ENCODE peak calls at places on chromosomes 6 and 20, in seven cellular contexts. Y is MM.1S; S is skeletal muscle cell; F is epithelial cell of esophagus; T is CD4-positive, alpha-beta T cell; L is fibroblast of lung; V is Daoy. C is an unnamed sample.

GRCh38 chr6:44059359-44060342 is 67.6 kb downstream of the MRPL14 start:
- DNase-seq in F (no peak), V (peak; percentile 86), T (no peak), Y (no peak), L (peak; percentile 93), S (no peak), C (no peak)

GRCh38 chr6:24879351-24879750 is 56.4 kb downstream of the RIPOR2 start:
- DNase-seq in F (no peak), Y (no peak), T (no peak), L (no peak), S (no peak), V (no peak), C (no peak)

GRCh38 chr6:169428532-169428931 is 174.9 kb upstream of the THBS2 start:
- DNase-seq in V (no peak), F (no peak), T (no peak), L (peak; percentile 48), Y (no peak), S (no peak), C (no peak)

GRCh38 chr20:50175938-50176933 is 14.4 kb upstream of the CEBPB start:
- DNase-seq in T (no peak), V (no peak), S (no peak), L (no peak), Y (no peak), F (no peak), C (no peak)

GRCh38 chr6:165694296-165694695 is 31.3 kb upstream of the PDE10A start:
- DNase-seq in Y (no peak), V (no peak), F (no peak), L (no peak), T (no peak), S (no peak), C (no peak)

GRCh38 chr6:111715321-111715720 is 109.6 kb upstream of the TRAF3IP2 start:
- DNase-seq in Y (no peak), F (no peak), S (no peak), T (no peak), V (no peak), L (no peak), C (no peak)

GRCh38 chr20:11001767-11002540 is 328.2 kb upstream of the JAG1 start:
- DNase-seq in T (no peak), Y (no peak), F (peak; percentile 100), L (peak; percentile 74), S (peak; percentile 85), V (peak; percentile 93), C (peak; percentile 76)

GRCh38 chr6:143405381-143406154 is 44.9 kb downstream of the ADAT2 start:
- DNase-seq in F (peak; percentile 50), V (peak; percentile 76), T (no peak), Y (no peak), S (no peak), L (peak; percentile 95), C (no peak)

GRCh38 chr6:45928721-45929305 is 86.8 kb downstream of the CLIC5 start:
- DNase-seq in L (no peak), S (no peak), V (no peak), F (no peak), T (no peak), Y (no peak), C (no peak)

GRCh38 chr6:13217206-13217905 is 111.0 kb downstream of the TBC1D7 start:
- DNase-seq in V (no peak), Y (peak; percentile 54), S (peak; percentile 2), T (no peak), L (peak; percentile 68), F (no peak), C (no peak)

GRCh38 chr20:49603209-49603627 is 35.3 kb upstream of the PTGIS start:
- DNase-seq in S (no peak), T (no peak), Y (no peak), V (no peak), L (peak; percentile 56), F (no peak), C (no peak)

GRCh38 chr20:1422756-1423155 is 29.9 kb upstream of the FKBP1A start:
- DNase-seq in L (no peak), S (no peak), V (peak; percentile 58), Y (no peak), F (peak; percentile 52), T (no peak), C (no peak)

GRCh38 chr20:38842558-38842981 is 37.1 kb downstream of the PPP1R16B start:
- DNase-seq in V (no peak), Y (peak; percentile 96), F (no peak), L (no peak), S (no peak), T (peak; percentile 57), C (no peak)

GRCh38 chr20:17680836-17681740 is 954 bp downstream of the RRBP1 start:
- DNase-seq in L (peak; percentile 72), F (peak; percentile 82), Y (peak; percentile 77), S (peak; percentile 22), T (peak; percentile 83), V (peak; percentile 76), C (no peak)

GRCh38 chr6:136669299-136669699 is 119.1 kb upstream of the MAP7 start:
- DNase-seq in F (peak; percentile 82), L (peak; percentile 95), Y (no peak), V (peak; percentile 63), T (no peak), S (peak; percentile 90), C (no peak)

GRCh38 chr6:73585566-73586415 is 65.0 kb upstream of the EEF1A1 start:
- DNase-seq in Y (peak; percentile 46), V (peak; percentile 80), L (peak; percentile 83), T (no peak), F (peak; percentile 64), S (peak; percentile 52), C (no peak)